ENCODE peak calls at places on chromosome 18, in five cellular contexts. O, V, M, R and N are unnamed samples.

GRCh38 chr18:68017385-68017784 is 500.9 kb upstream of the DSEL start:
- DNase-seq in O (no peak), V (no peak), M (no peak), R (no peak), N (no peak)

GRCh38 chr18:58202406-58202730 is 158.3 kb downstream of the NEDD4L start:
- DNase-seq in O (no peak), V (no peak), M (peak; percentile 43), R (no peak), N (no peak)

GRCh38 chr18:8771930-8772329 is 66.6 kb downstream of the MTCL1 start:
- DNase-seq in O (peak; percentile 74), V (no peak), M (no peak), R (no peak), N (no peak)

GRCh38 chr18:23249348-23249747 is 114.1 kb downstream of the CABLES1 start:
- DNase-seq in O (no peak), V (no peak), M (no peak), R (no peak), N (no peak)

GRCh38 chr18:73315381-73315780 is 447.6 kb upstream of the NETO1 start:
- DNase-seq in O (no peak), V (no peak), M (no peak), R (no peak), N (no peak)

GRCh38 chr18:57094199-57094598 is 52.7 kb upstream of the BOD1L2 start:
- DNase-seq in O (no peak), V (no peak), M (no peak), R (no peak), N (no peak)

GRCh38 chr18:12338382-12338781 is 30.3 kb downstream of the TUBB6 start:
- DNase-seq in O (no peak), V (no peak), M (no peak), R (no peak), N (no peak)

GRCh38 chr18:9092665-9093064 is 9.8 kb upstream of the NDUFV2 start:
- DNase-seq in O (peak; percentile 86), V (no peak), M (peak; percentile 64), R (no peak), N (no peak)

GRCh38 chr18:47175283-47175894 is 775 bp downstream of the IER3IP1 start:
- DNase-seq in O (peak; percentile 10), V (no peak), M (no peak), R (peak; percentile 9), N (no peak)

GRCh38 chr18:65938592-65939372 is 188.0 kb downstream of the CDH7 start:
- DNase-seq in O (peak; percentile 16), V (no peak), M (peak; percentile 2), R (peak; percentile 20), N (peak; percentile 13)

GRCh38 chr18:74268933-74269620 is 22.7 kb downstream of the CYB5A start:
- DNase-seq in O (peak; percentile 48), V (no peak), M (no peak), R (no peak), N (no peak)

GRCh38 chr18:72104851-72105250 is 439.3 kb downstream of the CBLN2 start:
- DNase-seq in O (no peak), V (no peak), M (no peak), R (no peak), N (no peak)

GRCh38 chr18:31498450-31499156 is 626 bp downstream of the DSG2 start:
- DNase-seq in O (peak; percentile 35), V (no peak), M (no peak), R (peak; percentile 18), N (peak; percentile 34)

GRCh38 chr18:58195278-58195721 is 151.3 kb downstream of the NEDD4L start:
- DNase-seq in O (no peak), V (peak; percentile 78), M (no peak), R (no peak), N (no peak)

GRCh38 chr18:902179-902718 is 2.4 kb upstream of the ADCYAP1 start:
- DNase-seq in O (peak; percentile 51), V (no peak), M (no peak), R (no peak), N (peak; percentile 24)

GRCh38 chr18:32378705-32379104 is 92.0 kb downstream of the GAREM1 start:
- DNase-seq in O (peak; percentile 80), V (no peak), M (peak; percentile 58), R (no peak), N (no peak)

GRCh38 chr18:13220326-13220991 is 1.9 kb downstream of the LDLRAD4 start:
- DNase-seq in O (no peak), V (no peak), M (no peak), R (no peak), N (no peak)

DNA sequence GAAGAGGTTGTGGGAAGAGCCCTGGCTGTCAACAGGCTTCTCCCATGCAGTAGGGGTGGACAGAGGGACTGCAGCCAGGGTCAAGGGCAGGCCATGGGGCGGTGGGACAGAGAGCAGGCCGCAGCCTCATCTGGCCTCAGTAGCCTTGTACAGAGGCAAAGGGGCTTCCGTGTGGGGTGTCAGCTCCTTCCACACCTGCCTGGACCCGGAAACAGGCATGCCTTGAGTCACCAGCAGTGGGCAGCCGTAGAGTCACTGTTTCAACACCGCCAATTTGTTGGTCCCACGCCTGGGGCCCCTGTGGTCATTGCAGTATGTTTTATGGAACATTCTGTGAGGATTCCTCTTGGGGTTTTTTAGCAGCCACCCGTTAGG is 173.0 kb downstream of the SMAD7 start:
- DNase-seq in O (peak; percentile 48), V (no peak), M (no peak), R (no peak), N (no peak)
- TF ChIP-seq CTCF in O (peak; percentile 45), V (no peak), M (peak; percentile 54), R (no peak), N (no peak)

DNA sequence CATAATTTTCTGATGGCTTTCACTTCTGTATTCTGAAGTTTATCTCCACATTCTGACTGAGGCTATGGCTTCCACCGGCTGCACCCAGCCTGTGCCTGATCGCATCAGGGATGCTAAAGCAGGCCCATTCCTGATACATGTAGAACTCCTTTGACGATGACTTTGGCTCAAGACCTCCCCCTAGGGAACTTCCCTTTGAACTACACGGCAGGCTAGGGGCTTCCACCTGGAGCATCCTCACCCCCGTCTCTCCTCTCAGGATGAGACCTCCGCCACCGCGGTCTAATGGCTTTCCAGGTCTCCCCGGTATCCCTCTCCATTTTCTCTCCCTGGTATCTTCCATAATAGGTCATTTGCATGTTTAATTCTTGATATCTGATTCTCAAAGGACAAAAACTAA is 214.9 kb upstream of the CHST9 start:
- DNase-seq in O (no peak), V (no peak), M (no peak), R (no peak), N (no peak)
- TF ChIP-seq CTCF in O (no peak), V (no peak), M (peak; percentile 40), R (no peak), N (no peak)

GRCh38 chr18:53380063-53380639 is 844.3 kb downstream of the MBD2 start:
- DNase-seq in O (peak; percentile 60), V (no peak), M (no peak), R (peak; percentile 5), N (peak; percentile 18)
- TF ChIP-seq CTCF in O (peak; percentile 45), V (peak; percentile 30), M (peak; percentile 23), R (peak; percentile 73), N (peak; percentile 31)

GRCh38 chr18:45526120-45526841 is 89.0 kb upstream of the SLC14A2 start:
- DNase-seq in O (peak; percentile 6), V (no peak), M (peak; percentile 27), R (no peak), N (no peak)
- TF ChIP-seq CTCF in O (no peak), V (no peak), M (peak; percentile 31), R (no peak), N (no peak)

GRCh38 chr18:40935423-40935822 is 1019.6 kb upstream of the PIK3C3 start:
- DNase-seq in O (peak; percentile 52), V (no peak), M (peak; percentile 14), R (no peak), N (peak; percentile 47)
- TF ChIP-seq CTCF in O (peak; percentile 56), V (no peak), M (peak; percentile 62), R (peak; percentile 63), N (peak; percentile 48)

DNA sequence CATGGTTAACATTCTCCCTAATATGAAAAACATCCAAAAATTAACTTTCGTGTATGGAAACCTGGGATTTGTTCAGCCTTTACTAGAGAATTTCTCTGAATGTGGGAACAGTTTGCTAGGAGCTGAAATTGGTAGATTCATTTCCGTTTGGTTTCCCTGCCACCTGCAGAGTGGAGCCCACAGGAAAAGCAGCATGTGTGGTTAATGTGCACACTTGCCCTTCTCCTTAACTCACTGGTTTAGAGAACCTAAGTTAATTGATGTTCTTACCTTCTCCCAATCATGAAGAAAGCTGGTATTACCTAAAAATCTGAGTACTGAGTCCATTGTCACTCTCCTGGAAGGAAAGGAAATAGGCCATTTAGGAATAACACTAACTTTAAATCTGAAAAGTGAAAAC is 37.6 kb upstream of the ASXL3 start:
- DNase-seq in O (no peak), V (no peak), M (no peak), R (no peak), N (no peak)
- TF ChIP-seq CTCF in O (no peak), V (no peak), M (no peak), R (no peak), N (no peak)

DNA sequence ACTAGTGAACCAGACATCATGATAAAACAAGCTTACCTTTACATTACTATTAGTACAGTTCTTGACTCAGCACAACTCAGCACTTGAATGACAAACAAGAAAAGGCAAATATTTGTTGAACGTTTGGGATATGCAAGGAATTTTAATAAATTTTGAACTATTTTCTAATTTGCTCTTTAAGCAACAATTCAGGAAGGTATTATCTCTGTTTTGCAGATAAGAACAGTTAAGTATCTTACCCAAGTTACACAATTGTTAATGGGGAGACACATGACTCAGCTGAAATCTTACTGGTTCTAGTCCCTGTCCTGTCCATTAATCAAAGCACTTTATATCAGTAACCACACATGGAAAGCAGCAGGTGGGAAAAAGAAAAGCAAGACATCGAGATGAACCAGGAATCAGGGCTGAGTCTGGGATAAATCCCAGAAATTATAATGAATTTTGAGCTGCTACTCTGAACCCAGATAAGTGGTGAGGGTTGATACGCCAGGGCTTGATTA is 493.9 kb upstream of the PIK3C3 start:
- DNase-seq in O (no peak), V (no peak), M (no peak), R (no peak), N (no peak)
- TF ChIP-seq CTCF in O (no peak), V (no peak), M (no peak), R (no peak), N (no peak)

GRCh38 chr18:50006470-50007046 is 188.4 kb downstream of the MYO5B start:
- DNase-seq in O (no peak), V (no peak), M (no peak), R (no peak), N (no peak)

GRCh38 chr18:50013363-50014138 is 181.4 kb downstream of the MYO5B start:
- DNase-seq in O (no peak), V (no peak), M (no peak), R (no peak), N (no peak)

GRCh38 chr18:50011813-50012445 is 183.0 kb downstream of the MYO5B start:
- DNase-seq in O (peak; percentile 30), V (no peak), M (peak; percentile 70), R (no peak), N (no peak)

GRCh38 chr18:50008306-50008705 is 186.6 kb downstream of the MYO5B start:
- DNase-seq in O (no peak), V (no peak), M (no peak), R (no peak), N (no peak)

DNA sequence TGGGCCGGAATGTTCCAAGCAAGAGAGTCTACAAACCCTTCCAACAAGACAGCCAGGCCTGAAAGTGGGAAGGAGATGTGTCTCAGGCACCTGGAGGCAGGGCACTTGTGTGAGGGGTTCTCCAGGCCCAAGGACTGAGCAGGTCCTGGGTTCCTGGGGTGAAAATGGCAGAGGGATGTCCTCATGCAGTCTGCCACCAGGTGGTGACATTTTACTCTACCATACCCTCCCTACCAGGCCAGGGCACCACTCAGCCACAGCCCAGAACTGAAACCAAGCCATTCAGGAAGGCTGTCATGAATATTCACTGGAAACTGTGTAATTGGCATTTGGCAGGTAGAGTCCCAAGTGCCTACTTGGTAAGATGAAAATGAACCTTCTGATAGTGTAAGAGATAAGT is 185.2 kb downstream of the MYO5B start:
- DNase-seq in O (peak; percentile 37), V (no peak), M (peak; percentile 22), R (peak; percentile 28), N (peak; percentile 44)
- TF ChIP-seq CTCF in O (peak; percentile 51), V (peak; percentile 58), M (peak; percentile 63), R (peak; percentile 63), N (peak; percentile 65)